ENCODE peak calls at places on chromosomes 4 and X, in nine cellular contexts. S, W, X, U, M, V, L, F and I are unnamed samples.
A peak's percentile ranks its signal among the peaks of the same experiment; 100 is the strongest.

GRCh38 chrX:38409289-38409688 is 56.9 kb downstream of the OTC start:
- DNase-seq in S (no peak), W (no peak), X (no peak), U (no peak), M (no peak), V (no peak), L (no peak), F (no peak), I (no peak)

GRCh38 chrX:17581650-17582049 is 155.6 kb upstream of the SCML1 start:
- DNase-seq in S (no peak), W (no peak), X (no peak), U (no peak), M (no peak), V (no peak), L (no peak), F (no peak), I (no peak)

GRCh38 chr4:85398276-85398675 is 76.7 kb upstream of the ARHGAP24 start:
- DNase-seq in S (no peak), W (no peak), X (no peak), U (no peak), M (no peak), V (no peak), L (no peak), F (no peak), I (no peak)

GRCh38 chrX:17713288-17713687 is 24.0 kb upstream of the SCML1 start:
- DNase-seq in S (no peak), W (no peak), X (no peak), U (no peak), M (no peak), V (no peak), L (no peak), F (no peak), I (no peak)

GRCh38 chrX:13283512-13283911 is 36.3 kb downstream of the ATXN3L start:
- DNase-seq in S (no peak), W (no peak), X (no peak), U (no peak), M (no peak), V (no peak), L (no peak), F (no peak), I (no peak)

GRCh38 chr4:159682996-159683395 is 580.1 kb downstream of the RAPGEF2 start:
- DNase-seq in S (no peak), W (no peak), X (no peak), U (no peak), M (no peak), V (no peak), L (no peak), F (no peak), I (no peak)

GRCh38 chrX:70331161-70331560 is 41.3 kb downstream of the KIF4A start:
- DNase-seq in S (no peak), W (no peak), X (no peak), U (no peak), M (no peak), V (no peak), L (no peak), F (no peak), I (no peak)

GRCh38 chrX:40108959-40109287 is 11.2 kb upstream of the BCOR start:
- DNase-seq in S (peak; percentile 71), W (no peak), X (peak; percentile 69), U (no peak), M (peak; percentile 53), V (peak; percentile 14), L (no peak), F (no peak), I (peak; percentile 55)

GRCh38 chrX:36334508-36335015 is 415.0 kb downstream of the CFAP47 start:
- DNase-seq in S (no peak), W (no peak), X (no peak), U (no peak), M (no peak), V (no peak), L (no peak), F (no peak), I (no peak)

GRCh38 chr4:57037982-57038604 is 59.4 kb downstream of the POLR2B start:
- DNase-seq in S (peak; percentile 58), W (peak; percentile 24), X (no peak), U (peak; percentile 24), M (no peak), V (no peak), L (peak; percentile 65), F (peak; percentile 12), I (no peak)

GRCh38 chr4:156686120-156686519 is 285.5 kb downstream of the PDGFC start:
- DNase-seq in S (no peak), W (no peak), X (no peak), U (no peak), M (peak; percentile 94), V (no peak), L (peak; percentile 29), F (no peak), I (no peak)

GRCh38 chrX:118739577-118739976 is 12.2 kb downstream of the IL13RA1 start:
- DNase-seq in S (no peak), W (no peak), X (no peak), U (no peak), M (no peak), V (no peak), L (no peak), F (no peak), I (no peak)

GRCh38 chr4:159685406-159686092 is 582.7 kb downstream of the RAPGEF2 start:
- DNase-seq in S (no peak), W (no peak), X (no peak), U (no peak), M (no peak), V (no peak), L (no peak), F (no peak), I (no peak)

GRCh38 chrX:101337776-101338271 is 10.7 kb downstream of the TIMM8A start:
- DNase-seq in S (no peak), W (no peak), X (no peak), U (no peak), M (no peak), V (no peak), L (no peak), F (no peak), I (no peak)

GRCh38 chr4:74627516-74627915 is 166.8 kb downstream of the BTC start:
- DNase-seq in S (no peak), W (no peak), X (no peak), U (no peak), M (no peak), V (no peak), L (no peak), F (no peak), I (no peak)

GRCh38 chr4:38673109-38673978 is 9.3 kb downstream of the KLF3 start:
- DNase-seq in S (no peak), W (no peak), X (no peak), U (no peak), M (peak; percentile 13), V (no peak), L (peak; percentile 39), F (peak; percentile 17), I (no peak)

GRCh38 chr4:165872443-165873297 is at the start of gene TLL1:
- DNase-seq in S (no peak), W (no peak), X (no peak), U (no peak), M (no peak), V (no peak), L (no peak), F (no peak), I (no peak)